ENCODE peak calls at places on chromosomes 4 and X, in five cellular contexts. One of them, this sample, is unnamed.

GRCh38 chrX:12956704-12957541 is 18.0 kb upstream of the TMSB4X start:
- DNase-seq in K562: peak; percentile 44
- DNase-seq in GM12878: peak; percentile 91
- DNase-seq in HepG2: no peak
- DNase-seq in GM12891: no peak
- DNase-seq in this sample: peak; percentile 55

GRCh38 chr4:83019794-83020497 is 9.3 kb upstream of the LIN54 start:
- DNase-seq in HepG2: no peak
- DNase-seq in K562: peak; percentile 41
- DNase-seq in GM12891: no peak
- DNase-seq in GM12878: no peak
- DNase-seq in this sample: no peak

GRCh38 chr4:76376534-76376933 is 44.4 kb downstream of the CCDC158 start:
- DNase-seq in K562: no peak
- DNase-seq in GM12891: no peak
- DNase-seq in GM12878: no peak
- DNase-seq in HepG2: peak; percentile 48
- DNase-seq in this sample: no peak

GRCh38 chrX:11100281-11101035 is 10.7 kb upstream of the HCCS start:
- DNase-seq in HepG2: peak; percentile 76
- DNase-seq in GM12878: no peak
- DNase-seq in K562: peak; percentile 12
- DNase-seq in GM12891: no peak
- DNase-seq in this sample: no peak

GRCh38 chr4:46404961-46405360 is 15.0 kb upstream of the GABRA2 start:
- DNase-seq in HepG2: peak; percentile 10
- DNase-seq in GM12878: no peak
- DNase-seq in K562: no peak
- DNase-seq in GM12891: no peak
- DNase-seq in this sample: no peak

GRCh38 chr4:122759639-122760310 is 27.3 kb downstream of the BBS12 start:
- DNase-seq in K562: no peak
- DNase-seq in HepG2: no peak
- DNase-seq in GM12891: no peak
- DNase-seq in GM12878: no peak
- DNase-seq in this sample: no peak

GRCh38 chrX:140480765-140481164 is 24.1 kb downstream of the SOX3 start:
- DNase-seq in HepG2: no peak
- DNase-seq in GM12891: no peak
- DNase-seq in K562: no peak
- DNase-seq in GM12878: no peak
- DNase-seq in this sample: no peak

GRCh38 chr4:7844247-7844991 is 95.2 kb downstream of the AFAP1 start:
- DNase-seq in GM12878: no peak
- DNase-seq in GM12891: peak; percentile 58
- DNase-seq in HepG2: peak; percentile 70
- DNase-seq in K562: peak; percentile 66
- DNase-seq in this sample: peak; percentile 45

GRCh38 chr4:126986828-126987227 is 645.9 kb upstream of the INTU start:
- DNase-seq in HepG2: no peak
- DNase-seq in GM12891: no peak
- DNase-seq in K562: no peak
- DNase-seq in GM12878: no peak
- DNase-seq in this sample: no peak

GRCh38 chr4:13164783-13165371 is 319.3 kb downstream of the RAB28 start:
- DNase-seq in GM12891: no peak
- DNase-seq in K562: no peak
- DNase-seq in HepG2: peak; percentile 15
- DNase-seq in GM12878: no peak
- DNase-seq in this sample: no peak

GRCh38 chrX:72269671-72270251 is 7.3 kb downstream of the RPS4X start:
- DNase-seq in HepG2: no peak
- DNase-seq in GM12878: no peak
- DNase-seq in K562: no peak
- DNase-seq in GM12891: no peak
- DNase-seq in this sample: no peak

GRCh38 chr4:10283761-10284160 is 167.2 kb upstream of the WDR1 start:
- DNase-seq in GM12891: no peak
- DNase-seq in HepG2: no peak
- DNase-seq in GM12878: no peak
- DNase-seq in K562: no peak
- DNase-seq in this sample: no peak

GRCh38 chrX:41445781-41446358 is 1.3 kb upstream of the NYX start:
- DNase-seq in K562: no peak
- DNase-seq in GM12891: no peak
- DNase-seq in HepG2: no peak
- DNase-seq in GM12878: no peak
- DNase-seq in this sample: no peak

GRCh38 chr4:17559709-17560048 is 17.3 kb upstream of the LAP3 start:
- DNase-seq in HepG2: no peak
- DNase-seq in GM12891: no peak
- DNase-seq in K562: no peak
- DNase-seq in GM12878: no peak
- DNase-seq in this sample: no peak

GRCh38 chr4:123524958-123525628 is 128.5 kb downstream of the SPRY1 start:
- DNase-seq in GM12878: no peak
- DNase-seq in GM12891: no peak
- DNase-seq in HepG2: peak; percentile 76
- DNase-seq in K562: no peak
- DNase-seq in this sample: no peak

GRCh38 chr4:77818077-77818666 is 996 bp downstream of the CNOT6L start:
- DNase-seq in GM12878: no peak
- DNase-seq in K562: peak; percentile 59
- DNase-seq in GM12891: no peak
- DNase-seq in HepG2: peak; percentile 85
- DNase-seq in this sample: peak; percentile 11

GRCh38 chrX:139224953-139225665 is 305.4 kb upstream of the F9 start:
- DNase-seq in GM12878: no peak
- DNase-seq in GM12891: no peak
- DNase-seq in HepG2: no peak
- DNase-seq in K562: no peak
- DNase-seq in this sample: no peak

GRCh38 chr4:159048166-159048886 is 54.6 kb upstream of the RAPGEF2 start:
- DNase-seq in HepG2: peak; percentile 84
- DNase-seq in GM12891: no peak
- DNase-seq in K562: peak; percentile 35
- DNase-seq in GM12878: no peak
- DNase-seq in this sample: no peak
- TF ChIP-seq POLR2AphosphoS5 in HepG2: no peak
- TF ChIP-seq POLR2AphosphoS5 in GM12891: no peak
- TF ChIP-seq POLR2AphosphoS5 in K562: no peak
- TF ChIP-seq POLR2AphosphoS5 in GM12878: no peak
- TF ChIP-seq POLR2AphosphoS5 in this sample: no peak

GRCh38 chr4:5708171-5708828 is at the start of gene EVC2:
- DNase-seq in GM12878: no peak
- DNase-seq in GM12891: peak; percentile 42
- DNase-seq in K562: peak; percentile 14
- DNase-seq in HepG2: no peak
- DNase-seq in this sample: no peak
- TF ChIP-seq POLR2A in GM12878: peak; percentile 65
- TF ChIP-seq POLR2A in GM12891: no peak
- TF ChIP-seq POLR2A in K562: no peak
- TF ChIP-seq POLR2A in HepG2: no peak
- TF ChIP-seq POLR2A in this sample: no peak

DNA sequence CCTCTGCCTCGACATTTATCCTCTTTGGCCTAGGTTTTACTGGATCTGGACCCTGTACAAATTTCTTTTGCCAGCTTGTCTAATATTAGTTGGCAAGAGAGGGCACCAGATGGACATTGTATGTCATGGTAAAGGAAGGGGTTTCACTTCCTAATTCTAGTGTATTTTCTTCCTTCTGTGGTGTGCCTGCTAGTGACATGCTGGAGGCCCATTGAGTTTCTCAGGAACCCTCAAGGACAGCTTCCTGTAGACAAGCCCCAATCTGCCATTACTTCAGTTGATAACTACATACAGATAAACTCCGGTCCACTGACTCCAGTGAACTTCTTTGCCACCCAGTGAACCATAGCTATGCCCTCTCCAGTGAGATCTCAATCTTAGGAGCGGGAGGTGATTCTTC is 116.9 kb downstream of the STPG2 start:
- DNase-seq in GM12878: no peak
- DNase-seq in GM12891: no peak
- DNase-seq in K562: no peak
- DNase-seq in HepG2: no peak
- DNase-seq in this sample: no peak
- TF ChIP-seq TAF1 in GM12878: no peak
- TF ChIP-seq TAF1 in GM12891: no peak
- TF ChIP-seq TAF1 in K562: no peak
- TF ChIP-seq TAF1 in HepG2: no peak
- TF ChIP-seq TAF1 in this sample: no peak

GRCh38 chrX:66015152-66015827 is 24.6 kb downstream of the VSIG4 start:
- DNase-seq in GM12891: no peak
- DNase-seq in K562: peak; percentile 35
- DNase-seq in GM12878: peak; percentile 68
- DNase-seq in HepG2: no peak
- DNase-seq in this sample: no peak
- TF ChIP-seq POLR2AphosphoS5 in GM12891: no peak
- TF ChIP-seq POLR2AphosphoS5 in K562: peak; percentile 92
- TF ChIP-seq POLR2AphosphoS5 in GM12878: no peak
- TF ChIP-seq POLR2AphosphoS5 in HepG2: no peak
- TF ChIP-seq POLR2AphosphoS5 in this sample: peak; percentile 52

GRCh38 chrX:154374361-154375155 is at the start of gene FLNA:
- DNase-seq in GM12891: no peak
- DNase-seq in GM12878: no peak
- DNase-seq in K562: no peak
- DNase-seq in HepG2: no peak
- DNase-seq in this sample: no peak
- TF ChIP-seq POLR2A in GM12891: no peak
- TF ChIP-seq POLR2A in GM12878: no peak
- TF ChIP-seq POLR2A in K562: no peak
- TF ChIP-seq POLR2A in HepG2: no peak
- TF ChIP-seq POLR2A in this sample: no peak

GRCh38 chrX:153944140-153944799 is at the start of gene RENBP:
- DNase-seq in GM12878: no peak
- DNase-seq in HepG2: no peak
- DNase-seq in K562: peak; percentile 61
- DNase-seq in GM12891: no peak
- DNase-seq in this sample: no peak
- TF ChIP-seq TAF1 in GM12878: no peak
- TF ChIP-seq TAF1 in HepG2: no peak
- TF ChIP-seq TAF1 in K562: no peak
- TF ChIP-seq TAF1 in GM12891: no peak
- TF ChIP-seq TAF1 in this sample: no peak

GRCh38 chr4:15002659-15003440 is 569 bp downstream of the CPEB2 start:
- DNase-seq in GM12878: peak; percentile 25
- DNase-seq in GM12891: peak; percentile 37
- DNase-seq in HepG2: peak; percentile 29
- DNase-seq in K562: peak; percentile 58
- DNase-seq in this sample: peak; percentile 31

GRCh38 chr4:15001825-15002658 is at the start of gene CPEB2:
- DNase-seq in K562: peak; percentile 81
- DNase-seq in GM12878: peak; percentile 81
- DNase-seq in GM12891: peak; percentile 76
- DNase-seq in HepG2: peak; percentile 86
- DNase-seq in this sample: peak; percentile 69

GRCh38 chr4:15003891-15004700 is 1.8 kb downstream of the CPEB2 start:
- DNase-seq in GM12891: peak; percentile 20
- DNase-seq in K562: peak; percentile 44
- DNase-seq in GM12878: no peak
- DNase-seq in HepG2: no peak
- DNase-seq in this sample: peak; percentile 11

GRCh38 chr4:15003441-15003890 is 1.2 kb downstream of the CPEB2 start:
- DNase-seq in HepG2: no peak
- DNase-seq in GM12891: peak; percentile 29
- DNase-seq in K562: peak; percentile 56
- DNase-seq in GM12878: no peak
- DNase-seq in this sample: peak; percentile 31

DNA sequence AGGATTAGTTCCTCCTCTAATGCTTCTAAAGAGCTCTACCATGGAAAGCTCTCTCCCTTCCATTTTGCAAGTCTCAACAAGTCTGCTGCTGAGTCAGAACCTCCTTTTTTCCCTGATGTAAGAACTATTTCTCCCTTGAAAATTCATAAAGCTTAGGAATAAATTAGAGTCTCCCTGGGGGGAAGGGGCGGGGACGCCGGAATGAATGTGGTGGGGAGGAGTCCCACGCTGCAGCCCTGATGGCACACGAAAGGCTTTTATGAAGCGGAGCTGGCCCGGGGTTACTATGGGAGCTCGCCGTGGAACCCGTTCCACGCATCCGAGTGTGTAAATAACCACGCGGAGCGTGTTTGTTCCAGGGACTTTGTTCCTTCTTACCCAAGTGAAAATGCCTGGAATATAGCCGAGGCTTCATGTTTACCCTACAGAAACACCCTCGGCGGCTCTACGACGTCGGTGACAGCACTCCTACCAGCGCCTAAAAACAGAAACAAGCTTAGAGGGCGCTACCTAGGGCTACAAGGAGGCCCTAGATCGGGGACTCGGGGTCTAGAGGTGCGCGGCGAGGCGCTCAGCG is 945 bp upstream of the CPEB2 start:
- DNase-seq in GM12878: no peak
- DNase-seq in HepG2: peak; percentile 17
- DNase-seq in K562: peak; percentile 59
- DNase-seq in GM12891: no peak
- DNase-seq in this sample: peak; percentile 2
- TF ChIP-seq POLR2AphosphoS5 in GM12878: no peak
- TF ChIP-seq POLR2AphosphoS5 in HepG2: no peak
- TF ChIP-seq POLR2AphosphoS5 in K562: no peak
- TF ChIP-seq POLR2AphosphoS5 in GM12891: no peak
- TF ChIP-seq POLR2AphosphoS5 in this sample: no peak

This sample was measured in GM12892.